ENCODE peak calls at places on chromosomes 1 and 21, in four cellular contexts. M is body of pancreas, B is cardiac muscle cell, D is left ventricle myocardium inferior. C is an unnamed sample. For H3K4me1, the result is how much of the 10 kb centered on the place peaks cover.

GRCh38 chr1:113940365-113941244 is 11.5 kb downstream of the HIPK1 start:
- DNase-seq in D (no peak), M (no peak), B (no peak), C (no peak)

GRCh38 chr1:151499930-151500329 is 11.3 kb upstream of the CGN start:
- DNase-seq in B (no peak), M (no peak), D (no peak), C (no peak)

GRCh38 chr1:207336559-207337467 is 15.3 kb downstream of the CD55 start:
- DNase-seq in D (no peak), B (no peak), M (no peak), C (no peak)

GRCh38 chr1:28110555-28110954 is 22.1 kb upstream of the EYA3 start:
- DNase-seq in M (no peak), B (no peak), D (no peak), C (no peak)

GRCh38 chr21:25911730-25912401 is 177.1 kb downstream of the GABPA start:
- DNase-seq in D (peak), B (no peak), M (peak), C (no peak)

GRCh38 chr1:172135923-172136610 is 284.4 kb upstream of the C1orf105 start:
- DNase-seq in B (no peak), M (no peak), D (no peak), C (peak)

GRCh38 chr1:71357708-71358107 is 276.9 kb upstream of the ZRANB2 start:
- DNase-seq in B (no peak), M (no peak), D (no peak), C (no peak)

GRCh38 chr1:151908228-151908691 is 1.1 kb downstream of the THEM4 start:
- DNase-seq in B (no peak), D (no peak), M (no peak), C (no peak)

GRCh38 chr1:158930504-158930903 is 848 bp upstream of the PYHIN1 start:
- DNase-seq in B (no peak), M (no peak), D (no peak), C (no peak)

GRCh38 chr1:63407002-63407401 is 39.6 kb downstream of the ALG6 start:
- DNase-seq in B (no peak), D (no peak), M (no peak), C (no peak)

GRCh38 chr1:227094249-227094966 is 154.3 kb downstream of the COQ8A start:
- DNase-seq in B (no peak), M (peak), D (no peak), C (no peak)

GRCh38 chr1:70319750-70320149 is 34.8 kb downstream of the ANKRD13C start:
- DNase-seq in M (no peak), D (no peak), B (no peak), C (peak)

GRCh38 chr21:42775123-42775522 is 104.2 kb downstream of the WDR4 start:
- DNase-seq in M (no peak), B (no peak), D (no peak), C (no peak)

GRCh38 chr1:5917281-5917590 is 75.0 kb downstream of the NPHP4 start:
- DNase-seq in D (no peak), M (no peak), B (no peak), C (no peak)

GRCh38 chr1:29732438-29732837 is 496.1 kb downstream of the PTPRU start:
- DNase-seq in D (no peak), M (peak), B (no peak), C (no peak)

GRCh38 chr1:93552751-93553455 is 105.0 kb downstream of the FNBP1L start:
- DNase-seq in D (peak), B (no peak), M (no peak), C (peak)

GRCh38 chr21:25637846-25638245 is 1.2 kb upstream of the JAM2 start:
- DNase-seq in M (no peak), D (no peak), B (no peak), C (no peak)

GRCh38 chr1:111471012-111471411 is 2.8 kb upstream of the C1orf162 start:
- DNase-seq in D (peak), M (peak), B (no peak), C (no peak)

GRCh38 chr1:24996983-24997893 is 67.2 kb upstream of the RUNX3 start:
- DNase-seq in B (no peak), M (no peak), D (no peak), C (no peak)

GRCh38 chr1:23417570-23417969 is 7.0 kb downstream of the TCEA3 start:
- DNase-seq in D (peak), M (peak), B (peak), C (no peak)

GRCh38 chr21:39885119-39885848 is 18.0 kb downstream of the PCP4 start:
- DNase-seq in D (peak), M (peak), B (peak), C (no peak)

GRCh38 chr1:213444224-213444623 is 393.2 kb downstream of the RPS6KC1 start:
- DNase-seq in B (no peak), D (no peak), M (no peak), C (no peak)

GRCh38 chr1:176073524-176074157 is 133.4 kb downstream of the COP1 start:
- DNase-seq in M (peak), B (peak), D (no peak), C (peak)

GRCh38 chr1:57835620-57836019 is 411.8 kb upstream of the DAB1 start:
- DNase-seq in D (no peak), M (peak), B (no peak), C (no peak)

GRCh38 chr1:203796223-203796747 is 862 bp downstream of the ZBED6 start:
- DNase-seq in M (peak), B (peak), D (no peak), C (peak)

DNA sequence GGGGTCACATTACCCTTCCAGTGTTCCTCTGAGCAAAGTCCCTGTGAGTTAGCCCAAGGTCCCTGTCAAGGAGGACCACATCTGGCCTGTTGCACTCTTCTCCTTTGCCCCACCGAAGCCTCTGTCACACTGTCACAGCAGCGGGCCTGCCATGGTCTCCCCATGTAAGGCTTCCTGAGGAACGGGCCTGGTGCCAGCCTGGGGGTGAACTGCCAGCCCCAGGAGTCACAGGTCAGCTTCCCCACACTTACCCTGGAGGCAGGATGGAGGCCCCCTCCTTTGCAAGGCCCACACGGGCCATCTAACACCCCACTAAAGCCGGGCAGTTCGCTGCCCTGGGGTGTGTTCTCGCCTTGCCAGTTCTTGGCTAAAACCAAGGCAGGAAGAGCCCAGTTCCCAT is 14.1 kb downstream of the TNFRSF1B start:
- DNase-seq in B (no peak), D (no peak), M (no peak), C (no peak)
- H3K4me1 ChIP-seq in B (under half), D (half or more), M (under half), C (under half)

GRCh38 chr1:19668893-19669292 is 4.2 kb downstream of the HTR6 start:
- DNase-seq in M (no peak), B (no peak), D (no peak), C (no peak)
- H3K4me3 ChIP-seq in M (no peak), B (no peak), D (no peak), C (no peak)

DNA sequence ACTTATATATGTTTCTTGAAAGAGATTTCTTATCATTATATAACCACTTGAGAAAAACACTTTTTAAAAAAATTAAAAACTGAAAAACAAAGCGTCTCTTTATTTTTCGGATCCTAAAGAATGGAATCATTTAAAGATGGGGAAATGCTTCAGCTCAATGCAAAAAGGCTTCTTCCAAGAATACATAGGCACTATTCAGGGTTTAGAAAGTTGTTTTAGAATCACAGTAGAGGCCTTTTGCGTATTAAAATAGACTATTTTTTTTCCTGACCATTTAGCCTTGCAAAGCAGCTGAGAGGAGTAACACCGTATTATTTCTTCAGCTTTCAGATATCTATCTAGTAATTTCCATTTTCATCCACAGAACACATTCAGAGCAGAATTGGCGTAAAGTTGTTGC is 34.4 kb downstream of the PRRX1 start:
- DNase-seq in D (no peak), B (no peak), M (no peak), C (no peak)
- H3K27ac ChIP-seq in D (peak), B (peak), M (no peak), C (no peak)

GRCh38 chr21:35258521-35258920 is 209.4 kb upstream of the RUNX1 start:
- DNase-seq in D (no peak), M (no peak), B (no peak), C (no peak)
- H3K4me1 ChIP-seq in D (under half), M (under half), B (under half), C (under half)

DNA sequence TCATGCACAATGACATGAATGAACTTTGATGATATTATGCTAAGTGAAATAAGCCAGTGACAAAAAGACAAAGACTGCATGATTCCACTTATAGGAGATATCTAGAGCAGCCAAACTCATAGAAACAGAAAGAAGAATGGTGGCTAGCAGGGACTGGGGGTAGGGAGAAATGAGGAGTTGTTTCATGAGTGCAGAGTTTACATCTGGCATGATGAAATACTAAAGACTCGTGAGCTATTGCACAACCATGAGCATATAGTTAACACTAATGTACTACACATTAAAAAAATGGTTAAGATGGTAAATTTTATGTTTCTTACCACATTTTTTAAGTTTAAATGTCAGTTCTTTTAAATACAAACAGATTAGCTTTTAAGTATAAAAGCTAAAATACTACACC is 57.8 kb downstream of the ESRRG start:
- DNase-seq in D (no peak), B (no peak), M (no peak), C (no peak)
- H3K4me3 ChIP-seq in D (no peak), B (no peak), M (no peak), C (no peak)

GRCh38 chr1:10084045-10084444 is 51.3 kb downstream of the UBE4B start:
- DNase-seq in B (no peak), D (no peak), M (no peak), C (no peak)

GRCh38 chr1:10085076-10085475 is 52.3 kb downstream of the UBE4B start:
- DNase-seq in D (no peak), B (no peak), M (no peak), C (no peak)

GRCh38 chr1:10082785-10083479 is 50.2 kb downstream of the UBE4B start:
- DNase-seq in B (no peak), D (no peak), M (no peak), C (no peak)

DNA sequence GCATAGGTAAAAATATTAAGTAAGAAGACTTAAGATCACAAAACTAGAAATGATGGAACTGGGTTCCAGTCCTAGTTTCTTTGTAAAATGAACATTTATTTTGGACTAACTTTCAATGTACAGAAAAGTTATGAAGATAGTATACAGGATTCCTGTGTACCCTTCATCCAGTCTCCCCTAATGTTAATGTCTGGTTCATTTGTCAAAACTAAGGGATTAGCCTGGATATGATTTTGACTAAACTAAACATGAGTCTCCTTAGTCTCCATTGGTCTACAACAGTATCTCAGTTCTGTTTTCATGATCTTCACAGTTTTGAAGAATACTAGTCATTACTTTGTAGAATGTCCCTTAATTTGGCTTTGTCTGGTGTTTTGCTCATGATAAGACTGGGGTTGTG is 54.5 kb downstream of the UBE4B start:
- DNase-seq in M (no peak), D (no peak), B (no peak), C (no peak)
- H3K27ac ChIP-seq in M (no peak), D (no peak), B (no peak), C (no peak)

DNA sequence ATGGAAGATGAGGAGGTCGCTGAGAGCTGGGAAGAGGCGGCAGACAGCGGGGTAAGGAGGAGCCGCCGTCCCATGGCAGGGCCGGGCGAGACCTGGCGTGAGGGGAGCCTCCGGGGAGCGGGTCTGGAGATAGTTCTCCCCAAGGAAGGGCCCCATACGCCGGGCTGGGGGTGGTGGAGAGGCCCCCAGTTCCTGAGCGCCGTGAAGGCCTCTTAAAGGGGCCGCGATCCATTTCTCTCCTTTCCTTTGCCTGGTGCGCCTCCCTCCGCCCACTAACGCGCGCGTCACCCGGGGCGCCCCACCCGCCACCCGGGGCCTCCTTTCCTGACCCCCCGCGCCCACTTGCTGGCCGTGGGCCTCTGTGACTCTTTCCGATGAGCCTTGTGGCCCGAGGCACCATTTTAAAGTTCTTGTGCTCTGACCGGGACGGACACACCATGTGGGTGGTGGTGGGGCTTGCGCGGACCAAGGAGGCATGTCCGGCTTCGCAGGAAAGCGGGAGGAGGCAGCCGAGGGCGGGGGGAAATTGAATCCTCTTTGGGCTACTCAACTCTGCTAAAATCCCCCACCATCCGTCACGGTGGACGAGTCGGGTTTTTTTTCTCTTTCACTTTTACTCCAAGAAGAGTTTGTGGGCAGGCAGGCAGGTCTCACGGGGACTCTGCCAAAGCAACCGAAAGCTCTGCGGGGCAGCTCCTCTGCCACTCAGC is 371 bp downstream of the SZRD1 start:
- DNase-seq in B (peak), D (peak), M (peak), C (peak)
- H3K4me1 ChIP-seq in B (under half), D (half or more), M (half or more), C (under half)

DNA sequence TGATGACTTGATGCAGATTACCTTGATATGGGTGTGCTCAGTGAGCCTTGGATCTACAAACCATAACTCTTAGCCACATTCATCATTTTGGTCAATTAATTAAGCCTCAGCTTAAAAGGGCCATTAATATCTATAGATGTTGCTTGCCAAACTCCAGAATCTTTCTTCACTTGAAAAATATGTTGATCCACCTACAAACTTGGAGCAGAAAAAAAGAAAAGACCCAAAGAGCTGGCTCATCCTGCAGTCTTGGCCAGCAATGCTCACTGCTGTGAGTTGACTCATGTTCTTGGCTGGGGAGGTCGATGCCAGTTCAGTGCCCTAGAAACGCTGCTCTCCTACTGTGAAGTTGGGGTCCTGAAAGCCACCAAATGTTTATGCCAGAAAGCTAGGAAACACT is 75.4 kb downstream of the DPT start:
- DNase-seq in D (no peak), M (no peak), B (no peak), C (no peak)
- H3K4me3 ChIP-seq in D (no peak), M (no peak), B (no peak), C (no peak)

GRCh38 chr1:54479251-54479650 is 68.8 kb upstream of the ACOT11 start:
- DNase-seq in B (no peak), M (no peak), D (no peak), C (no peak)
- H3K27ac ChIP-seq in B (no peak), M (no peak), D (no peak), C (no peak)

C was measured in SJSA1.